ENCODE peak calls at places on chromosomes 1 and 21, in five cellular contexts. C is substantia nigra, P is caudate nucleus, K is suprapubic skin, J is posterior vena cava. M is an unnamed sample.

GRCh38 chr1:7432102-7432895 is 338.8 kb upstream of the VAMP3 start:
- DNase-seq in C (no peak), P (no peak), K (no peak), J (no peak), M (no peak)

GRCh38 chr1:45365051-45365450 is 24.8 kb upstream of the MUTYH start:
- DNase-seq in C (no peak), P (no peak), K (no peak), J (no peak), M (no peak)

GRCh38 chr21:42974832-42975820 is 764 bp downstream of the PKNOX1 start:
- DNase-seq in C (peak; percentile 72), P (no peak), K (peak; percentile 83), J (peak; percentile 88), M (no peak)

GRCh38 chr21:27787046-27787445 is 820.2 kb upstream of the ADAMTS5 start:
- DNase-seq in C (no peak), P (no peak), K (no peak), J (no peak), M (no peak)

GRCh38 chr1:110216844-110217444 is 6.8 kb downstream of the KCNC4 start:
- DNase-seq in C (no peak), P (no peak), K (no peak), J (no peak), M (no peak)

GRCh38 chr1:167369933-167370332 is 148.4 kb downstream of the CD247 start:
- DNase-seq in C (no peak), P (no peak), K (no peak), J (no peak), M (no peak)

GRCh38 chr1:112237983-112238515 is 158.0 kb upstream of the CTTNBP2NL start:
- DNase-seq in C (no peak), P (no peak), K (no peak), J (no peak), M (no peak)

GRCh38 chr21:39093526-39093925 is 89.7 kb downstream of the PSMG1 start:
- DNase-seq in C (no peak), P (no peak), K (no peak), J (no peak), M (no peak)

GRCh38 chr1:229325873-229326502 is 16.9 kb downstream of the CCSAP start:
- DNase-seq in C (no peak), P (no peak), K (no peak), J (no peak), M (no peak)

GRCh38 chr1:36622741-36623648 is 140.3 kb upstream of the CSF3R start:
- DNase-seq in C (no peak), P (no peak), K (no peak), J (no peak), M (no peak)

GRCh38 chr1:245085508-245086095 is 69.2 kb upstream of the KIF26B start:
- DNase-seq in C (no peak), P (no peak), K (no peak), J (no peak), M (no peak)

GRCh38 chr1:8318436-8318835 is 522 bp downstream of the SLC45A1 start:
- DNase-seq in C (no peak), P (no peak), K (no peak), J (no peak), M (no peak)

GRCh38 chr1:213250041-213250440 is 199.0 kb downstream of the RPS6KC1 start:
- DNase-seq in C (no peak), P (no peak), K (no peak), J (no peak), M (no peak)

GRCh38 chr21:42253466-42253865 is 34.5 kb downstream of the ABCG1 start:
- DNase-seq in C (no peak), P (no peak), K (no peak), J (no peak), M (no peak)

GRCh38 chr1:225882699-225883615 is 777 bp upstream of the TMEM63A start:
- DNase-seq in C (peak; percentile 38), P (no peak), K (peak; percentile 80), J (peak; percentile 83), M (peak; percentile 53)

GRCh38 chr1:31064115-31064514 is 1.4 kb downstream of the PUM1 start:
- DNase-seq in C (no peak), P (no peak), K (no peak), J (no peak), M (no peak)

GRCh38 chr1:96370752-96371151 is 350.8 kb upstream of the PTBP2 start:
- DNase-seq in C (no peak), P (no peak), K (no peak), J (no peak), M (no peak)

GRCh38 chr1:41486053-41486891 is 1.8 kb upstream of the EDN2 start:
- DNase-seq in C (no peak), P (no peak), K (no peak), J (no peak), M (no peak)

GRCh38 chr1:107935396-107936064 is 29.4 kb downstream of the VAV3 start:
- DNase-seq in C (no peak), P (no peak), K (no peak), J (no peak), M (no peak)

GRCh38 chr21:44955141-44955802 is 15.4 kb downstream of the SLX9 start:
- DNase-seq in C (no peak), P (no peak), K (no peak), J (no peak), M (no peak)

GRCh38 chr1:225745231-225745630 is 32.4 kb upstream of the SRP9 start:
- DNase-seq in C (no peak), P (no peak), K (no peak), J (no peak), M (no peak)

GRCh38 chr1:18575620-18576019 is 55.0 kb upstream of the PAX7 start:
- DNase-seq in C (peak; percentile 61), P (no peak), K (peak; percentile 73), J (no peak), M (no peak)